ENCODE peak calls at places on chromosomes 2 and 18, in five cellular contexts. One of them, this sample, is unnamed.

GRCh38 chr2:202221873-202222272 is 16.5 kb downstream of the SUMO1 start:
- DNase-seq in SK-N-SH: peak
- DNase-seq in HCT116: no peak
- DNase-seq in HepG2: no peak
- DNase-seq in K562: peak
- DNase-seq in this sample: no peak

GRCh38 chr2:152508446-152508845 is 173.5 kb downstream of the FMNL2 start:
- DNase-seq in K562: no peak
- DNase-seq in SK-N-SH: no peak
- DNase-seq in HepG2: peak
- DNase-seq in HCT116: no peak
- DNase-seq in this sample: no peak

GRCh38 chr2:197306024-197306690 is 4.4 kb downstream of the ANKRD44 start:
- DNase-seq in HepG2: no peak
- DNase-seq in SK-N-SH: no peak
- DNase-seq in HCT116: no peak
- DNase-seq in K562: no peak
- DNase-seq in this sample: no peak

GRCh38 chr18:59823611-59824195 is 76.1 kb upstream of the PMAIP1 start:
- DNase-seq in K562: peak
- DNase-seq in SK-N-SH: peak
- DNase-seq in HepG2: peak
- DNase-seq in HCT116: peak
- DNase-seq in this sample: peak

GRCh38 chr2:47455411-47455810 is 52.5 kb downstream of the MSH2 start:
- DNase-seq in HepG2: no peak
- DNase-seq in SK-N-SH: no peak
- DNase-seq in K562: no peak
- DNase-seq in HCT116: no peak
- DNase-seq in this sample: no peak

GRCh38 chr2:134405641-134406081 is 151.8 kb downstream of the MGAT5 start:
- DNase-seq in K562: no peak
- DNase-seq in HCT116: no peak
- DNase-seq in SK-N-SH: no peak
- DNase-seq in HepG2: no peak
- DNase-seq in this sample: no peak

GRCh38 chr2:240919786-240920782 is 13.9 kb downstream of the CROCC2 start:
- DNase-seq in HepG2: no peak
- DNase-seq in SK-N-SH: peak
- DNase-seq in HCT116: no peak
- DNase-seq in K562: no peak
- DNase-seq in this sample: no peak

GRCh38 chr18:39487932-39488331 is 1922.3 kb upstream of the CELF4 start:
- DNase-seq in K562: no peak
- DNase-seq in HCT116: no peak
- DNase-seq in SK-N-SH: no peak
- DNase-seq in HepG2: no peak
- DNase-seq in this sample: no peak

GRCh38 chr2:144183744-144184143 is 336.2 kb downstream of the ZEB2 start:
- DNase-seq in K562: no peak
- DNase-seq in SK-N-SH: no peak
- DNase-seq in HepG2: no peak
- DNase-seq in HCT116: no peak
- DNase-seq in this sample: no peak

GRCh38 chr2:1952582-1952981 is 208.3 kb upstream of the PXDN start:
- DNase-seq in HepG2: no peak
- DNase-seq in SK-N-SH: no peak
- DNase-seq in K562: no peak
- DNase-seq in HCT116: no peak
- DNase-seq in this sample: no peak

GRCh38 chr2:101850450-101850849 is 141.3 kb upstream of the IL1R2 start:
- DNase-seq in HepG2: no peak
- DNase-seq in SK-N-SH: no peak
- DNase-seq in K562: no peak
- DNase-seq in HCT116: no peak
- DNase-seq in this sample: no peak

GRCh38 chr2:148231858-148232257 is 211.0 kb downstream of the MBD5 start:
- DNase-seq in K562: no peak
- DNase-seq in HepG2: peak
- DNase-seq in HCT116: no peak
- DNase-seq in SK-N-SH: no peak
- DNase-seq in this sample: no peak

GRCh38 chr2:220001693-220002260 is 374.3 kb downstream of the SLC4A3 start:
- DNase-seq in HepG2: no peak
- DNase-seq in K562: no peak
- DNase-seq in SK-N-SH: no peak
- DNase-seq in HCT116: no peak
- DNase-seq in this sample: no peak

GRCh38 chr2:8794923-8795825 is 42.2 kb downstream of the KIDINS220 start:
- DNase-seq in SK-N-SH: no peak
- DNase-seq in K562: no peak
- DNase-seq in HepG2: no peak
- DNase-seq in HCT116: no peak
- DNase-seq in this sample: no peak

GRCh38 chr2:70456594-70457495 is 96.8 kb downstream of the TGFA start:
- DNase-seq in SK-N-SH: no peak
- DNase-seq in K562: no peak
- DNase-seq in HepG2: no peak
- DNase-seq in HCT116: no peak
- DNase-seq in this sample: no peak

GRCh38 chr2:236369606-236370005 is 105.4 kb upstream of the ASB18 start:
- DNase-seq in HepG2: no peak
- DNase-seq in SK-N-SH: no peak
- DNase-seq in HCT116: no peak
- DNase-seq in K562: no peak
- DNase-seq in this sample: no peak

GRCh38 chr2:152432206-152432653 is 97.3 kb downstream of the FMNL2 start:
- DNase-seq in HCT116: no peak
- DNase-seq in K562: no peak
- DNase-seq in HepG2: peak
- DNase-seq in SK-N-SH: no peak
- DNase-seq in this sample: no peak

GRCh38 chr2:152594792-152595191 is 122.5 kb downstream of the PRPF40A start:
- DNase-seq in HepG2: no peak
- DNase-seq in HCT116: no peak
- DNase-seq in K562: no peak
- DNase-seq in SK-N-SH: no peak
- DNase-seq in this sample: no peak

GRCh38 chr2:230335864-230336506 is 9.0 kb downstream of the SP140L start:
- DNase-seq in SK-N-SH: no peak
- DNase-seq in K562: no peak
- DNase-seq in HepG2: no peak
- DNase-seq in HCT116: no peak
- DNase-seq in this sample: no peak

GRCh38 chr18:69785466-69785865 is 162.2 kb downstream of the CD226 start:
- DNase-seq in HCT116: no peak
- DNase-seq in K562: no peak
- DNase-seq in SK-N-SH: no peak
- DNase-seq in HepG2: no peak
- DNase-seq in this sample: no peak

GRCh38 chr2:53787255-53787910 is 539 bp downstream of the ERLEC1 start:
- DNase-seq in HepG2: peak
- DNase-seq in K562: no peak
- DNase-seq in HCT116: no peak
- DNase-seq in SK-N-SH: peak
- DNase-seq in this sample: no peak

GRCh38 chr2:138752231-138752956 is 27.8 kb downstream of the NXPH2 start:
- DNase-seq in HepG2: no peak
- DNase-seq in K562: no peak
- DNase-seq in SK-N-SH: no peak
- DNase-seq in HCT116: peak
- DNase-seq in this sample: peak

GRCh38 chr2:20635698-20636584 is 15.0 kb downstream of the HS1BP3 start:
- DNase-seq in K562: peak
- DNase-seq in SK-N-SH: peak
- DNase-seq in HCT116: peak
- DNase-seq in HepG2: peak
- DNase-seq in this sample: no peak

GRCh38 chr2:118084483-118085089 is 3.7 kb upstream of the INSIG2 start:
- DNase-seq in HepG2: peak
- DNase-seq in HCT116: no peak
- DNase-seq in K562: no peak
- DNase-seq in SK-N-SH: no peak
- DNase-seq in this sample: no peak

GRCh38 chr2:197803033-197803444 is 1.4 kb upstream of the PLCL1 start:
- DNase-seq in HepG2: peak
- DNase-seq in HCT116: peak
- DNase-seq in SK-N-SH: peak
- DNase-seq in K562: peak
- DNase-seq in this sample: peak

GRCh38 chr2:216287251-216287650 is 85.0 kb downstream of the MARCHF4 start:
- DNase-seq in SK-N-SH: no peak
- DNase-seq in HepG2: peak
- DNase-seq in HCT116: no peak
- DNase-seq in K562: no peak
- DNase-seq in this sample: no peak

GRCh38 chr2:109513749-109514588 is 99.8 kb downstream of the SEPTIN10 start:
- DNase-seq in K562: no peak
- DNase-seq in SK-N-SH: peak
- DNase-seq in HCT116: no peak
- DNase-seq in HepG2: no peak
- DNase-seq in this sample: no peak

GRCh38 chr2:190571666-190572065 is 37.1 kb upstream of the NEMP2 start:
- DNase-seq in HepG2: no peak
- DNase-seq in K562: no peak
- DNase-seq in SK-N-SH: peak
- DNase-seq in HCT116: no peak
- DNase-seq in this sample: no peak

GRCh38 chr18:3870914-3871313 is 420.9 kb downstream of the TGIF1 start:
- DNase-seq in HepG2: no peak
- DNase-seq in SK-N-SH: no peak
- DNase-seq in K562: no peak
- DNase-seq in HCT116: no peak
- DNase-seq in this sample: no peak

GRCh38 chr2:237919593-237919992 is 47.2 kb upstream of the UBE2F start:
- DNase-seq in SK-N-SH: no peak
- DNase-seq in HepG2: no peak
- DNase-seq in K562: no peak
- DNase-seq in HCT116: no peak
- DNase-seq in this sample: no peak

GRCh38 chr18:58239879-58240278 is 195.9 kb downstream of the NEDD4L start:
- DNase-seq in K562: no peak
- DNase-seq in SK-N-SH: no peak
- DNase-seq in HepG2: no peak
- DNase-seq in HCT116: no peak
- DNase-seq in this sample: no peak
- H3K27ac ChIP-seq in K562: no peak
- H3K27ac ChIP-seq in SK-N-SH: no peak
- H3K27ac ChIP-seq in HepG2: no peak
- H3K27ac ChIP-seq in HCT116: no peak
- H3K27ac ChIP-seq in this sample: no peak

GRCh38 chr2:177767768-177768167 is 304.8 kb downstream of the PDE11A start:
- DNase-seq in HepG2: no peak
- DNase-seq in SK-N-SH: no peak
- DNase-seq in K562: no peak
- DNase-seq in HCT116: no peak
- DNase-seq in this sample: no peak

GRCh38 chr2:177772529-177772928 is 300.0 kb downstream of the PDE11A start:
- DNase-seq in SK-N-SH: peak
- DNase-seq in K562: peak
- DNase-seq in HCT116: peak
- DNase-seq in HepG2: peak
- DNase-seq in this sample: peak

GRCh38 chr2:177771191-177771590 is 301.4 kb downstream of the PDE11A start:
- DNase-seq in HCT116: peak
- DNase-seq in SK-N-SH: no peak
- DNase-seq in HepG2: peak
- DNase-seq in K562: no peak
- DNase-seq in this sample: no peak
- TF ChIP-seq SIN3A in HCT116: no peak
- TF ChIP-seq SIN3A in SK-N-SH: no peak
- TF ChIP-seq SIN3A in HepG2: no peak
- TF ChIP-seq SIN3A in K562: no peak
- TF ChIP-seq SIN3A in this sample: no peak

DNA sequence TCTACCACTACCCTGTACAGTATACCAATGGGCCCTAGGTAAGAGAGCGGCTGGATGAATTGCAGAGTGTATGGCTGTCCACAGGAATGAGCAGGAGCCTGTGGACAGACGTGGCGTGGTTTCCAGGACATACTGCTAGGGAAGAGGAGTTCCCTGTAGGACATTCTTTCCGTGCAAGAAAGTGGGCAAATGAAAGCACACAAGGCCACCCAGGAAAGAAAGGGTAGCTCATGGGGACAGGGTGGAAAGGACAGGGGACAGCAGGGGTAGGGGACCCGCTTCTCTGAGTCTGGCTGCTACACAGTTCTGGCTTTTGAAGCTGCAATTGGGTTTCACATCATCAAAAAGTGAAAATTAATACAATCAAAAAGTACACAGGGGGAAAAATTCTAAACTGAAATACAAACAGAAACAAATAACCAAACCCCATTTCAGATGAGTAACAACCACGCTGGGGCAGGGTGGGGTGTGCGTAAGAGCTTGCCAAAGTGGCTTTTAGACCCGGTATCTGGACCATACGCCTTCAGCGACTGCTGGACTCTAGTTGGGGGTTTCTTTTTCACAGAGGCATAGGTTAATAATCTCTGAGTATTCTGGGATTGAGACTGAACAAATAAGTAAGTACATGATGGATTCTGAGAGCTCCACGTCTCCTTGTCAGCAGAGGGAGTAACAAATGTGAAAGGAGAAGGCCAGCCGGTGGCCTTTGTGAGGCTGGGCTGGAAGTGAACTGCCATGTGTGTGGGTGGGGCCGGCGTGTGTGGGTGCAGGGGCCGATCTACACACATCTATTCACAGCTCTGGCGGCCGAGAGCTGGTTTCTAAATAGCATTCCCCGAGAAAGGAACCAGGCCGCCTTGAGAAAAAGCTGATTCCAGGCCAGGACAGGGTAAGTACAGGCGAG is 84.0 kb downstream of the HDAC4 start:
- DNase-seq in SK-N-SH: no peak
- DNase-seq in K562: peak
- DNase-seq in HepG2: no peak
- DNase-seq in HCT116: no peak
- DNase-seq in this sample: no peak
- H3K27ac ChIP-seq in SK-N-SH: no peak
- H3K27ac ChIP-seq in K562: peak
- H3K27ac ChIP-seq in HepG2: no peak
- H3K27ac ChIP-seq in HCT116: no peak
- H3K27ac ChIP-seq in this sample: no peak

GRCh38 chr2:37551783-37552182 is 119.7 kb downstream of the CDC42EP3 start:
- DNase-seq in SK-N-SH: no peak
- DNase-seq in K562: no peak
- DNase-seq in HCT116: no peak
- DNase-seq in HepG2: no peak
- DNase-seq in this sample: no peak

GRCh38 chr2:37553411-37554156 is 117.9 kb downstream of the CDC42EP3 start:
- DNase-seq in HCT116: no peak
- DNase-seq in HepG2: no peak
- DNase-seq in SK-N-SH: peak
- DNase-seq in K562: no peak
- DNase-seq in this sample: no peak

GRCh38 chr2:37550197-37550596 is 121.2 kb downstream of the CDC42EP3 start:
- DNase-seq in SK-N-SH: no peak
- DNase-seq in HCT116: no peak
- DNase-seq in HepG2: no peak
- DNase-seq in K562: no peak
- DNase-seq in this sample: no peak

GRCh38 chr2:37552339-37552738 is 119.1 kb downstream of the CDC42EP3 start:
- DNase-seq in K562: no peak
- DNase-seq in SK-N-SH: no peak
- DNase-seq in HepG2: no peak
- DNase-seq in HCT116: no peak
- DNase-seq in this sample: no peak

GRCh38 chr2:37549598-37549997 is 121.8 kb downstream of the CDC42EP3 start:
- DNase-seq in HCT116: no peak
- DNase-seq in HepG2: no peak
- DNase-seq in K562: no peak
- DNase-seq in SK-N-SH: no peak
- DNase-seq in this sample: no peak
- TF ChIP-seq SIN3A in HCT116: no peak
- TF ChIP-seq SIN3A in HepG2: no peak
- TF ChIP-seq SIN3A in K562: no peak
- TF ChIP-seq SIN3A in SK-N-SH: no peak
- TF ChIP-seq SIN3A in this sample: no peak

This sample was measured in Panc1.